ENCODE peak calls at places on chromosomes 1 and 21, in eight cellular contexts. S, B, X, P, U, R, F and C are unnamed samples.

GRCh38 chr1:183480971-183481431 is 8.7 kb downstream of the SMG7 start:
- DNase-seq in S (peak), B (peak), X (no peak), P (no peak), U (no peak), R (no peak), F (peak), C (peak)

GRCh38 chr1:148315081-148315811 is 163.2 kb upstream of the NBPF11 start:
- DNase-seq in S (no peak), B (peak), X (no peak), P (no peak), U (no peak), R (no peak), F (peak), C (no peak)

GRCh38 chr1:86233406-86233805 is 76.8 kb upstream of the COL24A1 start:
- DNase-seq in S (no peak), B (no peak), X (no peak), P (no peak), U (no peak), R (no peak), F (no peak), C (peak)

GRCh38 chr21:32726742-32727477 is 903 bp downstream of the SYNJ1 start:
- DNase-seq in S (no peak), B (peak), X (no peak), P (no peak), U (no peak), R (peak), F (peak), C (peak)

GRCh38 chr1:4087530-4088420 is 187.7 kb upstream of the C1orf174 start:
- DNase-seq in S (no peak), B (no peak), X (no peak), P (no peak), U (no peak), R (no peak), F (no peak), C (no peak)

GRCh38 chr1:39524591-39525365 is 33.3 kb downstream of the BMP8A start:
- DNase-seq in S (no peak), B (no peak), X (no peak), P (peak), U (no peak), R (no peak), F (no peak), C (no peak)

GRCh38 chr1:27878038-27878437 is 5.7 kb downstream of the THEMIS2 start:
- DNase-seq in S (no peak), B (no peak), X (no peak), P (peak), U (no peak), R (no peak), F (no peak), C (no peak)

GRCh38 chr1:27143408-27143807 is 11.5 kb downstream of the SLC9A1 start:
- DNase-seq in S (no peak), B (no peak), X (no peak), P (no peak), U (no peak), R (no peak), F (no peak), C (peak)